ENCODE peak calls at places on chromosomes 3 and 15, in seven cellular contexts. T, J, A, F, S, R and H are unnamed samples.

GRCh38 chr3:70840106-70840870 is 527.9 kb upstream of the MDFIC2 start:
- DNase-seq in F (no peak), J (no peak), S (no peak), T (peak), A (no peak), R (no peak), H (no peak)

GRCh38 chr15:42094512-42094963 is at the start of gene PLA2G4D:
- DNase-seq in A (no peak), R (peak), F (peak), S (no peak), J (no peak), T (no peak), H (no peak)

GRCh38 chr3:66480666-66481065 is 20.2 kb downstream of the LRIG1 start:
- DNase-seq in S (no peak), J (no peak), T (peak), R (no peak), F (no peak), A (no peak), H (no peak)

GRCh38 chr15:67564590-67565345 is 22.3 kb downstream of the MAP2K5 start:
- DNase-seq in T (no peak), A (no peak), F (no peak), R (no peak), S (no peak), J (peak), H (no peak)

GRCh38 chr3:197746801-197747237 is 2.9 kb upstream of the FYTTD1 start:
- DNase-seq in T (no peak), J (no peak), F (no peak), A (no peak), S (no peak), R (no peak), H (no peak)

GRCh38 chr3:157166115-157166514 is 6.2 kb upstream of the CCNL1 start:
- DNase-seq in S (no peak), T (no peak), A (no peak), R (no peak), F (no peak), J (no peak), H (no peak)

GRCh38 chr3:100072328-100073048 is 41.8 kb downstream of the FILIP1L start:
- DNase-seq in R (no peak), F (no peak), T (no peak), S (no peak), A (no peak), J (no peak), H (no peak)

GRCh38 chr15:31136016-31136415 is 34.5 kb upstream of the TRPM1 start:
- DNase-seq in F (no peak), S (no peak), T (no peak), A (peak), R (no peak), J (no peak), H (no peak)

GRCh38 chr15:69648775-69649735 is 196.4 kb downstream of the RPLP1 start:
- DNase-seq in S (no peak), A (no peak), R (no peak), J (no peak), T (no peak), F (no peak), H (peak)

GRCh38 chr3:141455603-141456327 is 31.1 kb upstream of the RASA2 start:
- DNase-seq in S (no peak), J (no peak), R (no peak), T (no peak), F (no peak), A (no peak), H (peak)

GRCh38 chr3:102089904-102090492 is 240.7 kb downstream of the NFKBIZ start:
- DNase-seq in A (peak), T (peak), S (no peak), R (no peak), F (no peak), J (peak), H (peak)

GRCh38 chr3:128415773-128416577 is 50.7 kb downstream of the DNAJB8 start:
- DNase-seq in R (no peak), F (no peak), T (no peak), S (no peak), A (no peak), J (no peak), H (no peak)

GRCh38 chr15:57290192-57290591 is 86.1 kb upstream of the CGNL1 start:
- DNase-seq in S (no peak), T (no peak), R (no peak), A (no peak), F (no peak), J (no peak), H (no peak)

GRCh38 chr15:47289667-47290066 is 427.6 kb upstream of the SEMA6D start:
- DNase-seq in A (no peak), J (no peak), T (no peak), S (no peak), F (no peak), R (no peak), H (no peak)

GRCh38 chr3:170232266-170232665 is 10.0 kb downstream of the PRKCI start:
- DNase-seq in S (no peak), A (no peak), J (peak), F (no peak), T (no peak), R (no peak), H (no peak)

GRCh38 chr15:59329570-59330350 is 42.9 kb downstream of the MYO1E start:
- DNase-seq in A (peak), R (no peak), S (no peak), F (no peak), T (peak), J (peak), H (no peak)

GRCh38 chr15:77840962-77841361 is 208.2 kb upstream of the LINGO1 start:
- DNase-seq in J (peak), A (peak), S (no peak), F (peak), T (peak), R (peak), H (no peak)

GRCh38 chr15:57033715-57034439 is 115.4 kb downstream of the TCF12 start:
- DNase-seq in R (no peak), T (no peak), S (no peak), A (no peak), J (no peak), F (no peak), H (no peak)

GRCh38 chr3:40827942-40828688 is 303.4 kb downstream of the ZNF621 start:
- DNase-seq in T (no peak), F (peak), R (peak), S (peak), A (no peak), J (peak), H (no peak)

GRCh38 chr3:65439641-65440040 is 599.1 kb downstream of the MAGI1 start:
- DNase-seq in S (peak), F (peak), T (peak), A (peak), R (peak), J (peak), H (peak)

GRCh38 chr3:52208556-52208955 is 10.6 kb downstream of the ALAS1 start:
- DNase-seq in F (no peak), T (no peak), R (no peak), A (no peak), J (no peak), S (no peak), H (no peak)

GRCh38 chr3:181700168-181701087 is 11.3 kb upstream of the SOX2 start:
- DNase-seq in J (peak), A (peak), R (no peak), S (peak), T (peak), F (peak), H (peak)

GRCh38 chr15:84586641-84587160 is 14.1 kb upstream of the ZSCAN2 start:
- DNase-seq in R (no peak), T (no peak), F (peak), S (no peak), A (no peak), J (no peak), H (no peak)

GRCh38 chr3:188052229-188052965 is 101.6 kb upstream of the LPP start:
- DNase-seq in J (peak), S (peak), R (peak), T (peak), F (peak), A (no peak), H (peak)

GRCh38 chr3:184183679-184184078 is 2.3 kb upstream of the ABCF3 start:
- DNase-seq in R (no peak), F (no peak), T (no peak), J (no peak), A (no peak), S (no peak), H (no peak)

GRCh38 chr3:111952866-111953450 is 25.9 kb upstream of the ABHD10 start:
- DNase-seq in R (no peak), J (no peak), F (no peak), S (no peak), A (no peak), T (no peak), H (no peak)

GRCh38 chr3:13121553-13122001 is 48.3 kb upstream of the IQSEC1 start:
- DNase-seq in J (no peak), R (no peak), S (no peak), A (no peak), T (no peak), F (no peak), H (no peak)

GRCh38 chr3:13123765-13124164 is 50.5 kb upstream of the IQSEC1 start:
- DNase-seq in R (no peak), J (no peak), S (no peak), A (no peak), F (no peak), T (no peak), H (no peak)

GRCh38 chr3:13124631-13125030 is 51.4 kb upstream of the IQSEC1 start:
- DNase-seq in A (no peak), R (no peak), F (no peak), J (no peak), S (no peak), T (no peak), H (no peak)

GRCh38 chr3:13122101-13123055 is 49.1 kb upstream of the IQSEC1 start:
- DNase-seq in R (peak), F (peak), A (no peak), S (no peak), J (no peak), T (no peak), H (no peak)

GRCh38 chr3:13123266-13123665 is 50.0 kb upstream of the IQSEC1 start:
- DNase-seq in F (no peak), A (no peak), J (no peak), T (no peak), R (no peak), S (no peak), H (no peak)
- H3K4me3 ChIP-seq in F (no peak), A (no peak), J (no peak), T (no peak), R (no peak), S (no peak), H (no peak)

GRCh38 chr3:25534007-25534406 is 105.9 kb downstream of the RARB start:
- DNase-seq in F (no peak), T (no peak), S (no peak), A (no peak), J (no peak), R (no peak), H (no peak)

GRCh38 chr3:25537476-25537875 is 109.4 kb downstream of the RARB start:
- DNase-seq in T (no peak), R (no peak), J (no peak), A (no peak), S (no peak), F (no peak), H (no peak)

GRCh38 chr3:25536668-25537331 is 108.7 kb downstream of the RARB start:
- DNase-seq in R (no peak), S (no peak), F (no peak), J (no peak), T (no peak), A (no peak), H (no peak)

GRCh38 chr3:25533365-25533764 is 105.3 kb downstream of the RARB start:
- DNase-seq in T (no peak), A (no peak), S (no peak), R (no peak), J (no peak), F (no peak), H (no peak)

DNA sequence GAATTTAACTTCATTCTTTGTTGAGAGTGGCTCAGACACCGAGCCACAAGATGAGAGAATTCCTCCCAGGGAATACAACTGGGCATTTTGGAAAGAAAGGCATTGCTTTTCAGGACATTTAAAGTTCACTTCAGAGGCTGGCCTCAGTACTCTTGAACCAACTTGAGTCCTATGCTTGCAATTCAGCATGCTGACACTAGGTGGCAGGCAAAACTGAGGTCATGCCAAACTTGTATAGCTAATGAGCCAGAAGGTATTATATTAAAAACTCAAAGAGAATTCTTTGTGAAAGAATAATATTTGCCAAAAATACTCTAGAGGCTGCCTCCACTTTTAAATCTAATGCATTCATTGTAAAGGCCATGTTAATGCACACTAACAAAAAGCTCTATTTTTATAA is 104.7 kb downstream of the RARB start:
- DNase-seq in J (peak), F (no peak), R (no peak), S (no peak), T (no peak), A (peak), H (no peak)
- TF ChIP-seq CTCF in J (peak), F (peak), R (no peak), S (peak), T (peak), A (peak), H (peak)

GRCh38 chr15:90351479-90352108 is 490 bp upstream of the ZNF774 start:
- DNase-seq in S (no peak), J (no peak), F (no peak), R (no peak), A (no peak), T (no peak), H (no peak)
- H3K4me3 ChIP-seq in S (peak), J (peak), F (peak), R (peak), A (peak), T (peak), H (peak)

GRCh38 chr3:49914906-49915305 is 11.2 kb upstream of the MST1R start:
- DNase-seq in J (no peak), F (no peak), R (no peak), S (no peak), A (no peak), T (no peak), H (no peak)
- TF ChIP-seq CTCF in J (no peak), F (no peak), R (no peak), S (no peak), A (no peak), T (no peak), H (no peak)

GRCh38 chr15:98002874-98003273 is 42.4 kb downstream of the ARRDC4 start:
- DNase-seq in F (no peak), A (no peak), R (no peak), J (no peak), S (no peak), T (no peak), H (no peak)
- H3K4me3 ChIP-seq in F (no peak), A (no peak), R (no peak), J (no peak), S (no peak), T (no peak), H (no peak)

DNA sequence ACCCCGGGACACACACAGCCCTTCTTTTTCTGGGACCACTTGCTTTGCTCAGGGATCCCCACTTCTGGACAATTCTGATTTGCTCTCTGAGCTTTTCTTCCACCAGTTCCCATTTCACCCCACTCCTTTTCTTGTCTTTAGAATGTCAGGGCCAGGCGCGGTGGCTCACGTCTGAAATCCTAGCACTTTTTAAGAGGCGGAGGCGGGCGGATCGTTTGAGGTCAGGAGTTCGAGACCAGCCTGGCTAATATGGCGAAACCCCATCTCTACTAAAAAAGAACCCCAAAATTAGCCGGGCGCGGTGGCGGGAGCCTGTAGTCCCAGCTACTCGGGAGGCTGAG is 907 bp downstream of the USP13 start:
- DNase-seq in S (no peak), A (peak), R (no peak), J (peak), T (no peak), F (peak), H (no peak)
- TF ChIP-seq CTCF in S (no peak), A (no peak), R (no peak), J (no peak), T (no peak), F (no peak), H (no peak)

GRCh38 chr15:75713338-75713895 is 769 bp upstream of the CSPG4 start:
- DNase-seq in J (no peak), F (peak), S (no peak), T (peak), R (no peak), A (peak), H (no peak)
- H3K4me3 ChIP-seq in J (no peak), F (no peak), S (peak), T (no peak), R (no peak), A (no peak), H (no peak)

DNA sequence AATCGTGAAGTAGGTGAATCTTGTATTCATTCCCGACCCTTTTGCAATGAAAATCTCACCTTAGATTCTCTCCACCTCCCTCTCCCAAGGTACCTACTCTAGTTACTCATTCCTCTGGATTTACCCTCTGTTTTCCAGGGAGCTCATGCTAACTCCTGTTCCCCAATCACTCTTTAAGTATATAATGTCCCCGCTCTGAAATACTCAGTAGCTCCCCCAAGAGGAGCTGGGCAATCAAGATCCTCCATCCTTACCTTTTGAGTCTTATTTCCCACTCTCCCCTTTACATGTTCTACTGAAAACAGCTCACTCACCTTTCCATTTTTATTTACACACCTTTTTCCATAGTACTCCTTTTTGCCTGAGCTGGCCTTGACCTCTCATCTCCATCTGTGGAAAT is 599.9 kb downstream of the RBMS3 start:
- DNase-seq in T (no peak), A (no peak), F (no peak), J (no peak), R (no peak), S (no peak), H (no peak)
- TF ChIP-seq CTCF in T (no peak), A (no peak), F (no peak), J (no peak), R (no peak), S (no peak), H (no peak)